ENCODE peak calls at places on chromosomes 2 and 18, in four cellular contexts. One of them, this sample, is unnamed.

GRCh38 chr2:171347591-171348032 is 86.2 kb downstream of the METTL8 start:
- DNase-seq in lower leg skin: no peak
- DNase-seq in IMR-90: peak; percentile 93
- DNase-seq in right lobe of liver: no peak
- DNase-seq in this sample: peak; percentile 22

GRCh38 chr2:202687276-202687675 is 52.5 kb downstream of the FAM117B start:
- DNase-seq in lower leg skin: no peak
- DNase-seq in IMR-90: peak; percentile 32
- DNase-seq in right lobe of liver: no peak
- DNase-seq in this sample: no peak

GRCh38 chr2:150859162-150859561 is 371.7 kb upstream of the RND3 start:
- DNase-seq in lower leg skin: no peak
- DNase-seq in IMR-90: no peak
- DNase-seq in right lobe of liver: no peak
- DNase-seq in this sample: no peak

GRCh38 chr18:58887613-58887963 is 22.9 kb downstream of the ZNF532 start:
- DNase-seq in lower leg skin: no peak
- DNase-seq in IMR-90: no peak
- DNase-seq in right lobe of liver: peak; percentile 71
- DNase-seq in this sample: no peak

GRCh38 chr2:11688222-11689069 is 18.5 kb upstream of the NTSR2 start:
- DNase-seq in lower leg skin: peak; percentile 96
- DNase-seq in IMR-90: peak; percentile 65
- DNase-seq in right lobe of liver: peak; percentile 76
- DNase-seq in this sample: peak; percentile 65

GRCh38 chr2:105671156-105671555 is 73.6 kb upstream of the NCK2 start:
- DNase-seq in lower leg skin: no peak
- DNase-seq in IMR-90: peak; percentile 24
- DNase-seq in right lobe of liver: no peak
- DNase-seq in this sample: no peak

GRCh38 chr2:239807568-239807967 is 217.6 kb downstream of the NDUFA10 start:
- DNase-seq in lower leg skin: peak; percentile 39
- DNase-seq in IMR-90: no peak
- DNase-seq in right lobe of liver: peak; percentile 27
- DNase-seq in this sample: no peak

GRCh38 chr18:63578357-63578958 is 8.7 kb upstream of the SERPINB13 start:
- DNase-seq in lower leg skin: no peak
- DNase-seq in IMR-90: peak; percentile 36
- DNase-seq in right lobe of liver: no peak
- DNase-seq in this sample: no peak

GRCh38 chr2:726158-726557 is 49.0 kb upstream of the TMEM18 start:
- DNase-seq in lower leg skin: no peak
- DNase-seq in IMR-90: no peak
- DNase-seq in right lobe of liver: no peak
- DNase-seq in this sample: no peak

GRCh38 chr2:170843656-170844055 is 27.0 kb downstream of the GAD1 start:
- DNase-seq in lower leg skin: no peak
- DNase-seq in IMR-90: peak; percentile 12
- DNase-seq in right lobe of liver: no peak
- DNase-seq in this sample: no peak

GRCh38 chr2:173753441-173753840 is 211.7 kb downstream of the SP3 start:
- DNase-seq in lower leg skin: no peak
- DNase-seq in IMR-90: no peak
- DNase-seq in right lobe of liver: no peak
- DNase-seq in this sample: no peak

GRCh38 chr2:45288532-45288931 is 279.3 kb upstream of the SIX2 start:
- DNase-seq in lower leg skin: no peak
- DNase-seq in IMR-90: peak; percentile 42
- DNase-seq in right lobe of liver: no peak
- DNase-seq in this sample: no peak

GRCh38 chr2:194087569-194087968 is 1569.5 kb upstream of the SLC39A10 start:
- DNase-seq in lower leg skin: no peak
- DNase-seq in IMR-90: no peak
- DNase-seq in right lobe of liver: no peak
- DNase-seq in this sample: no peak

GRCh38 chr2:14516844-14517243 is 115.7 kb upstream of the LRATD1 start:
- DNase-seq in lower leg skin: no peak
- DNase-seq in IMR-90: peak; percentile 99
- DNase-seq in right lobe of liver: no peak
- DNase-seq in this sample: no peak

GRCh38 chr2:76210551-76210950 is 499.8 kb upstream of the GCFC2 start:
- DNase-seq in lower leg skin: no peak
- DNase-seq in IMR-90: no peak
- DNase-seq in right lobe of liver: no peak
- DNase-seq in this sample: no peak

GRCh38 chr2:85376291-85377065 is 21.9 kb downstream of the ELMOD3 start:
- DNase-seq in lower leg skin: no peak
- DNase-seq in IMR-90: peak; percentile 63
- DNase-seq in right lobe of liver: peak; percentile 19
- DNase-seq in this sample: no peak

GRCh38 chr2:54482725-54483124 is 26.6 kb downstream of the SPTBN1 start:
- DNase-seq in lower leg skin: peak; percentile 88
- DNase-seq in IMR-90: peak; percentile 90
- DNase-seq in right lobe of liver: no peak
- DNase-seq in this sample: no peak

GRCh38 chr2:120762341-120763061 is 26.8 kb downstream of the GLI2 start:
- DNase-seq in lower leg skin: peak; percentile 80
- DNase-seq in IMR-90: no peak
- DNase-seq in right lobe of liver: no peak
- DNase-seq in this sample: no peak

GRCh38 chr2:156947261-156947660 is 310.2 kb upstream of the GALNT5 start:
- DNase-seq in lower leg skin: no peak
- DNase-seq in IMR-90: peak; percentile 60
- DNase-seq in right lobe of liver: no peak
- DNase-seq in this sample: no peak

GRCh38 chr2:213147550-213147949 is 3.9 kb downstream of the IKZF2 start:
- DNase-seq in lower leg skin: no peak
- DNase-seq in IMR-90: no peak
- DNase-seq in right lobe of liver: no peak
- DNase-seq in this sample: no peak

GRCh38 chr2:197890160-197890559 is 85.8 kb downstream of the PLCL1 start:
- DNase-seq in lower leg skin: no peak
- DNase-seq in IMR-90: no peak
- DNase-seq in right lobe of liver: no peak
- DNase-seq in this sample: no peak

GRCh38 chr2:12816379-12817306 is 99.9 kb downstream of the TRIB2 start:
- DNase-seq in lower leg skin: no peak
- DNase-seq in IMR-90: peak; percentile 87
- DNase-seq in right lobe of liver: no peak
- DNase-seq in this sample: no peak

GRCh38 chr2:179483131-179483530 is 218.5 kb upstream of the SESTD1 start:
- DNase-seq in lower leg skin: no peak
- DNase-seq in IMR-90: no peak
- DNase-seq in right lobe of liver: no peak
- DNase-seq in this sample: no peak

GRCh38 chr2:46779447-46779941 is 136.1 kb downstream of the MCFD2 start:
- DNase-seq in lower leg skin: no peak
- DNase-seq in IMR-90: peak; percentile 59
- DNase-seq in right lobe of liver: no peak
- DNase-seq in this sample: peak; percentile 37

GRCh38 chr2:165469417-165469816 is at the start of gene CSRNP3:
- DNase-seq in lower leg skin: no peak
- DNase-seq in IMR-90: peak; percentile 70
- DNase-seq in right lobe of liver: peak; percentile 60
- DNase-seq in this sample: peak; percentile 57

GRCh38 chr2:146821836-146822316 is 1023.0 kb upstream of the ACVR2A start:
- DNase-seq in lower leg skin: no peak
- DNase-seq in IMR-90: peak; percentile 32
- DNase-seq in right lobe of liver: no peak
- DNase-seq in this sample: no peak

GRCh38 chr2:232896700-232897385 is 26.8 kb downstream of the SNORC start:
- DNase-seq in lower leg skin: no peak
- DNase-seq in IMR-90: no peak
- DNase-seq in right lobe of liver: no peak
- DNase-seq in this sample: no peak

DNA sequence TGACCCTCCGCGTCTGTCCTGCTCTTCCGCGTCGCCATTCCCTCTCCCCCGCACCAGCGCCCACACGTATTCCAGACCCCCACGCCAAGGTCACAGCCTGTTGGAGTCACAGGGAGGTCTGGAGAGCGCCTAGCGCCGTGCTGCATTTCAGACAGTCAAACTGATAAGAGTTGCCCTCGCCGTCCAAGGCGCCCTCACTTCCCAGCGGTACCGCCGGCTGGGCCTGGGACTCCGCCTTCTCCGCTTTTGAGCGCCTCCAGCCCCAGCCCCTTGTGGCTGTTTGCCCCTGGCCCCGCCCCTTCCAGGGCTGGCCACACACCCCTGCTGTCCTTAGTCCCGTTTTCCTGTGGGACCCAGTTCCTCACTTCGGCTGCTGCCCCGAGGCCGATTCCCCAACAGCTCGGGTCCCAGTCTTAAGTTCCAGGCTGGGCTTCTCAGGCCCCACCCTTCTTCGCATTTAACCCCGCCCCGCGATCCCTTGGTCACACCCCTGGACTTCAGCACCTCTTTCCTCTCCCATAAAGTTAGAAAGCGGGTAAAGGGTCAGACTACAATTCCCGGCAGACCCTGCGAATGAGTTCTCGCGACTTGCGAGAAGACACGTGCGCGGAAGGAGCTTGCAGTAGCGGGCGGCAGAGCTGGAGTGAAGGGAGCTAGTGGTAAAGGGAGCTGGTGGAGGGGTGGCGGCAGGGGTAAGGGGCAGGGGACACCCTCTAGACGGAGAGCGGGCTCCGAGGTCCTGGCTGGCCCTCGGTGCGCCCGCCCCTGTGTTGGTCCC is at the start of gene GMPPA:
- DNase-seq in lower leg skin: peak; percentile 99
- DNase-seq in IMR-90: peak; percentile 99
- DNase-seq in right lobe of liver: peak; percentile 97
- DNase-seq in this sample: peak; percentile 97
- TF ChIP-seq POLR2A in lower leg skin: no peak
- TF ChIP-seq POLR2A in IMR-90: peak; percentile 86
- TF ChIP-seq POLR2A in right lobe of liver: peak; percentile 52
- TF ChIP-seq POLR2A in this sample: peak; percentile 82

GRCh38 chr2:65098741-65099140 is 31.2 kb downstream of the RAB1A start:
- DNase-seq in lower leg skin: no peak
- DNase-seq in IMR-90: no peak
- DNase-seq in right lobe of liver: no peak
- DNase-seq in this sample: no peak
- TF ChIP-seq POLR2A in lower leg skin: no peak
- TF ChIP-seq POLR2A in IMR-90: no peak
- TF ChIP-seq POLR2A in right lobe of liver: no peak
- TF ChIP-seq POLR2A in this sample: no peak

DNA sequence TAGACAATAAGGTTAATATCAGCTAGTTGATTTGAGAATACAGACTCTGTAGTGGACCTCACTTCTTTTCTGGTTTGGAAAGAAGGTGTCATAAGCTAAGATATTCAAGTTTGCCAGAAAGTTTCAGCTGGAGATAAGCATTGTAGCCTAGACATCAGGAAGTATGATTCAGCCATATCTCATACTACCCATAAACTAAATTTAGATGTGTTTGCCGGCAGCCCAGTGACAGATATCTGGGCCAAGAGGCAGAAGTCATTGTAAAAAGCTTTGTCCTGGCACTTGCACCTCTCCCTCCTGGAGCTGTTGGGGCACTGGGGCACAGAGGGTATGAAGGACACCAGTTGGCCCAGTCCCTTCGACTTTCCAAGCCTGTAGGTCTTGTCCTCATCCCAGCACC is 128.0 kb downstream of the EPHA4 start:
- DNase-seq in lower leg skin: no peak
- DNase-seq in IMR-90: peak; percentile 85
- DNase-seq in right lobe of liver: no peak
- DNase-seq in this sample: no peak
- TF ChIP-seq POLR2A in lower leg skin: no peak
- TF ChIP-seq POLR2A in IMR-90: no peak
- TF ChIP-seq POLR2A in right lobe of liver: no peak
- TF ChIP-seq POLR2A in this sample: no peak

GRCh38 chr18:712401-713134 is at the start of gene ENOSF1:
- DNase-seq in lower leg skin: peak; percentile 97
- DNase-seq in IMR-90: peak; percentile 58
- DNase-seq in right lobe of liver: peak; percentile 92
- DNase-seq in this sample: peak; percentile 86
- TF ChIP-seq POLR2A in lower leg skin: no peak
- TF ChIP-seq POLR2A in IMR-90: no peak
- TF ChIP-seq POLR2A in right lobe of liver: peak; percentile 46
- TF ChIP-seq POLR2A in this sample: peak; percentile 32

DNA sequence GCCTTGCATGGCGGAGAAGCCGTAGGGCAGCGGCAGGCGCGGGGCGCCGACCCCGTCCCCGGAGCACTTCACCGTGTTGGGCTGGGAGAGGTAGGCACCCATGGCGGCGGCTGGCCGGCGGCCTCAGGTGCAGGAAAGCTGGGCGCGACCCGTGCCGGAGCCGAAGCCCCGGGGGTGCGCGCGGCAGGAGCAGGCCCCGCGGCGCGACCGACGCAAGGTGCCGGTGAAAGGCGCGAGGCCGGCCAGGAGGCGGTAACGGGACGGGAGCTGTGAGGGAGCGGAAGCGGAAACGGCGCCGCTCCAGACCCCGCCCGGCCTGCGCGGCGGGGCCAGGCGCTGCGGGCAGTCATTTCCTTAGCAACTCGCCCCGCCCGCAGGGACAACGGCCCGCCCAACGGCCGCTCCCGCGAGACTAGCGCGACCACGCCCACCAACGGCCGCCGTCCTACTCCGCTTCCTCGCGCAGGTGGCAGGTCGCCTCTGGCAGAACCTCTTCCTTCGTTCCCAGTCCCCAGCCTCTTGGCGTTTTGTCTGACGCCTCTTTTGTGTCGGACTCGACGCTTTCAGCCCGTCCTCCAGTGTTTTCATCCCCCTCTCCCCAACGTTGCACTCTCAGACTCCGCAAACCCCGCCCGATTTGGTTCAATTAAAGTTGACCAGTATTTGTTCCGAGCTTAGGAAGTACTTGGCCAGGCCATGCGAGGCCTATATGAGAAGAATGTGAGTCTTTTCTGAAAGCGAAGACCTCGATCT is at the start of gene PPM1G:
- DNase-seq in lower leg skin: peak; percentile 99
- DNase-seq in IMR-90: peak; percentile 88
- DNase-seq in right lobe of liver: peak; percentile 98
- DNase-seq in this sample: peak; percentile 95
- TF ChIP-seq POLR2A in lower leg skin: no peak
- TF ChIP-seq POLR2A in IMR-90: peak; percentile 51
- TF ChIP-seq POLR2A in right lobe of liver: peak; percentile 60
- TF ChIP-seq POLR2A in this sample: peak; percentile 59

GRCh38 chr2:119545076-119545475 is 827 bp downstream of the CFAP221 start:
- DNase-seq in lower leg skin: no peak
- DNase-seq in IMR-90: no peak
- DNase-seq in right lobe of liver: no peak
- DNase-seq in this sample: no peak
- TF ChIP-seq POLR2A in lower leg skin: no peak
- TF ChIP-seq POLR2A in IMR-90: no peak
- TF ChIP-seq POLR2A in right lobe of liver: peak; percentile 60
- TF ChIP-seq POLR2A in this sample: no peak

GRCh38 chr2:108786354-108787208 is at the start of gene CCDC138:
- DNase-seq in lower leg skin: peak; percentile 96
- DNase-seq in IMR-90: peak; percentile 82
- DNase-seq in right lobe of liver: peak; percentile 93
- DNase-seq in this sample: peak; percentile 83
- TF ChIP-seq POLR2A in lower leg skin: no peak
- TF ChIP-seq POLR2A in IMR-90: peak; percentile 88
- TF ChIP-seq POLR2A in right lobe of liver: peak; percentile 49
- TF ChIP-seq POLR2A in this sample: peak; percentile 35

GRCh38 chr2:127514485-127514884 is 11.8 kb downstream of the IWS1 start:
- DNase-seq in lower leg skin: no peak
- DNase-seq in IMR-90: no peak
- DNase-seq in right lobe of liver: no peak
- DNase-seq in this sample: no peak
- TF ChIP-seq POLR2A in lower leg skin: no peak
- TF ChIP-seq POLR2A in IMR-90: no peak
- TF ChIP-seq POLR2A in right lobe of liver: no peak
- TF ChIP-seq POLR2A in this sample: no peak